ENCODE peak calls at places on chromosomes 11 and 22, in six cellular contexts. R is GM12891, T is K562, I is H1, O is GM12878, A is HepG2. V is an unnamed sample.

GRCh38 chr22:50250555-50251471 is at the start of gene HDAC10:
- DNase-seq in O (peak; percentile 40), I (peak; percentile 92), R (peak; percentile 98), T (peak; percentile 88), A (peak; percentile 56), V (peak; percentile 94)

GRCh38 chr11:125943661-125944349 is 2.0 kb upstream of the VSIG10L2 start:
- DNase-seq in T (no peak), A (no peak), O (no peak), I (no peak), R (no peak), V (no peak)

GRCh38 chr22:37623075-37624016 is 14.7 kb downstream of the GGA1 start:
- DNase-seq in T (peak; percentile 70), O (no peak), R (peak; percentile 84), A (peak; percentile 50), I (peak; percentile 95), V (peak; percentile 88)

GRCh38 chr22:44441401-44442185 is 56.4 kb downstream of the RTL6 start:
- DNase-seq in O (no peak), R (no peak), T (no peak), A (no peak), I (no peak), V (no peak)

GRCh38 chr22:37843746-37844089 is 416 bp downstream of the ANKRD54 start:
- DNase-seq in O (no peak), A (no peak), T (peak; percentile 53), I (no peak), R (peak; percentile 51), V (peak; percentile 55)

GRCh38 chr11:77170107-77170506 is 42.1 kb downstream of the MYO7A start:
- DNase-seq in O (no peak), T (no peak), I (no peak), R (no peak), A (no peak), V (no peak)

GRCh38 chr22:27802389-27803079 is 978 bp upstream of the MN1 start:
- DNase-seq in O (no peak), T (no peak), R (no peak), I (no peak), A (no peak), V (no peak)

GRCh38 chr11:67277231-67277961 is 11.1 kb downstream of the GRK2 start:
- DNase-seq in R (peak; percentile 98), O (peak; percentile 66), T (peak; percentile 94), A (no peak), I (peak; percentile 82), V (peak; percentile 99)

GRCh38 chr22:39690901-39691620 is 120.5 kb downstream of the CACNA1I start:
- DNase-seq in I (no peak), T (peak; percentile 31), O (no peak), A (no peak), R (no peak), V (no peak)

GRCh38 chr11:110082899-110083298 is 10.3 kb upstream of the ZC3H12C start:
- DNase-seq in I (no peak), O (no peak), R (no peak), T (no peak), A (no peak), V (no peak)

GRCh38 chr11:28808771-28809170 is 700.6 kb downstream of the METTL15 start:
- DNase-seq in O (no peak), I (no peak), R (no peak), T (no peak), A (no peak), V (no peak)

GRCh38 chr22:30230787-30231461 is 15.6 kb downstream of the LIF start:
- DNase-seq in I (no peak), T (no peak), A (no peak), O (no peak), R (no peak), V (no peak)

GRCh38 chr22:26658671-26659478 is 1.5 kb downstream of the MIAT start:
- DNase-seq in R (peak; percentile 59), T (peak; percentile 93), I (peak; percentile 85), O (no peak), A (no peak), V (peak; percentile 52)

GRCh38 chr11:77191429-77191822 is 63.4 kb downstream of the MYO7A start:
- DNase-seq in O (no peak), R (no peak), A (no peak), T (peak; percentile 42), I (no peak), V (no peak)

GRCh38 chr11:76670475-76671235 is at the start of gene LRRC32:
- DNase-seq in T (peak; percentile 36), I (peak; percentile 77), R (no peak), A (no peak), O (no peak), V (no peak)

GRCh38 chr22:27719535-27720227 is 81.9 kb downstream of the MN1 start:
- DNase-seq in A (peak; percentile 40), R (no peak), O (no peak), T (peak; percentile 81), I (no peak), V (no peak)

GRCh38 chr11:121671276-121672168 is 218.8 kb upstream of the SORL1-AS1 start:
- DNase-seq in A (no peak), R (no peak), I (peak; percentile 16), O (no peak), T (no peak), V (no peak)

GRCh38 chr11:134866215-134866614 is 454.2 kb upstream of the B3GAT1 start:
- DNase-seq in R (no peak), A (no peak), I (no peak), T (no peak), O (no peak), V (no peak)
- TF ChIP-seq TAF1 in R (no peak), A (no peak), I (no peak), T (no peak), O (no peak), V (no peak)

DNA sequence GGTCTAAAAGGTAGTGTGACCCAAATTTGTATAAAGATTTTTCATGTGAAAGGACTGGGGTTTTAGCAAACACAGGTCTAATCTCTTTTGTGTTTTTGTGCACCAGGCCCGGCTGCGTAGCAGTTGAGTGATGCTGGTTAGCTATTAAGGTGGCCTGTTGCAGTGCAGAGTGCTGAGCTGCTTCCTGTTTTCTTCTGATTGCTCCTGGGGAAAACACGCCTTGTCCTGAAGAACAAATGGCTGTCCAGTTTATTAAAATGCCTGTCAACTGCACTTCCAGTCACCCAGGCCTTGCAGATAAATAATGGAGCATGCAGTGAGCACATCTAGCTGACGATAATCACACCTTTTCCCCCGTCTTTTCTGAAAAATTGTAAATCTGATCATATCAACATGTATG is 1.8 kb downstream of the SRSF8 start:
- DNase-seq in O (peak; percentile 88), T (peak; percentile 95), A (peak; percentile 95), I (no peak), R (peak; percentile 39), V (no peak)
- TF ChIP-seq POLR2A in O (peak; percentile 81), T (peak; percentile 84), A (peak; percentile 75), I (no peak), R (peak; percentile 70), V (peak; percentile 69)

GRCh38 chr11:93517611-93518010 is 25.6 kb downstream of the SMCO4 start:
- DNase-seq in A (no peak), T (no peak), O (no peak), R (no peak), I (no peak), V (no peak)
- TF ChIP-seq TAF1 in A (no peak), T (no peak), O (no peak), R (no peak), I (no peak), V (no peak)

GRCh38 chr22:46072030-46072881 is 78.1 kb upstream of the PPARA start:
- DNase-seq in A (no peak), R (no peak), I (peak; percentile 68), O (no peak), T (no peak), V (peak; percentile 51)

GRCh38 chr22:46072981-46073682 is 77.2 kb upstream of the PPARA start:
- DNase-seq in T (no peak), R (no peak), A (no peak), I (no peak), O (no peak), V (no peak)

GRCh38 chr22:46074771-46075551 is 75.4 kb upstream of the PPARA start:
- DNase-seq in O (no peak), I (no peak), T (no peak), A (no peak), R (no peak), V (no peak)

GRCh38 chr22:46075764-46076531 is 74.4 kb upstream of the PPARA start:
- DNase-seq in A (no peak), R (no peak), I (no peak), T (no peak), O (no peak), V (no peak)

DNA sequence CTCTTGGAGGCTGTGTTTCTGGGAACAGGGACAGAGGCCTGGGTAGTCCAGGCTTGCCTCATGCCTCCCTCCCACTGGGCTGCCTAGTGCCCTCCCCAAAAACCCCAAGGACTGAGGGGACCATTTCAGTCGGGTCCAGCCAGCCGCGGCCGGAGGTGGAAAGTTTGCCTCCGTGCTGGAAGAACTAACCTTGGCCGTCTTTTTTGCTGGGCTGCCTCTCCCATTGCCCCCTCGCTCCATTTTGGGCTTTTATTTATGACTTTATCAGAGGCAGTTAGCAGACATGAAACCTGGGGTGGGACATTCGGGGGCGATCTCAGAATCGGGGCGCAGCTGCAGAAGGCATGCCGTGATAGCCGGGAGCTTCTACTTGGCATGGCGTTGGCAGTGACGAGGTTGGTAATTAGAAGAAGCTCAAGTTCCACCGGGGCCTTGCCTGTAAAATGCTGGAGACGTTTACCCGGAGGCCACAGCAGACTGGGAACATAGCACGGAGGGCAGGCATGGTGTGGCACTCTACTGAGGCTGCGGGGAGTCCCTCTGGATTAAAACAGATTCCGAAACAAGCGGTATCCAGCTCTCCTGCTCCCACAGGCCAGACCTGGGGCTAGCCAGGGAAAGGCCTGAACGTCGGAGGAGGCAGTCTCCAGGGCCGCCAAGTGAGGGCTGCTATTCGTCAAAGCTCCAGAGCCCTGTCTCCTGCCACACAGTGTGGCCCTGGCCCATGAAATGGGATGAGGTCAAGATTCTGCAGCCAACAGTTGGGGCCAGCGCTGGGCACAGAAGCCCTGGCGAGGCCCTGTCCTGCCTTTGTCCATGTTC is 76.4 kb upstream of the PPARA start:
- DNase-seq in A (no peak), I (no peak), T (no peak), O (no peak), R (no peak), V (no peak)
- TF ChIP-seq POLR2A in A (no peak), I (no peak), T (no peak), O (no peak), R (no peak), V (no peak)

GRCh38 chr22:45547016-45547345 is 44.3 kb downstream of the FBLN1 start:
- DNase-seq in I (no peak), O (no peak), R (no peak), A (no peak), T (no peak), V (no peak)
- TF ChIP-seq TAF1 in I (no peak), O (no peak), R (no peak), A (no peak), T (no peak), V (no peak)

DNA sequence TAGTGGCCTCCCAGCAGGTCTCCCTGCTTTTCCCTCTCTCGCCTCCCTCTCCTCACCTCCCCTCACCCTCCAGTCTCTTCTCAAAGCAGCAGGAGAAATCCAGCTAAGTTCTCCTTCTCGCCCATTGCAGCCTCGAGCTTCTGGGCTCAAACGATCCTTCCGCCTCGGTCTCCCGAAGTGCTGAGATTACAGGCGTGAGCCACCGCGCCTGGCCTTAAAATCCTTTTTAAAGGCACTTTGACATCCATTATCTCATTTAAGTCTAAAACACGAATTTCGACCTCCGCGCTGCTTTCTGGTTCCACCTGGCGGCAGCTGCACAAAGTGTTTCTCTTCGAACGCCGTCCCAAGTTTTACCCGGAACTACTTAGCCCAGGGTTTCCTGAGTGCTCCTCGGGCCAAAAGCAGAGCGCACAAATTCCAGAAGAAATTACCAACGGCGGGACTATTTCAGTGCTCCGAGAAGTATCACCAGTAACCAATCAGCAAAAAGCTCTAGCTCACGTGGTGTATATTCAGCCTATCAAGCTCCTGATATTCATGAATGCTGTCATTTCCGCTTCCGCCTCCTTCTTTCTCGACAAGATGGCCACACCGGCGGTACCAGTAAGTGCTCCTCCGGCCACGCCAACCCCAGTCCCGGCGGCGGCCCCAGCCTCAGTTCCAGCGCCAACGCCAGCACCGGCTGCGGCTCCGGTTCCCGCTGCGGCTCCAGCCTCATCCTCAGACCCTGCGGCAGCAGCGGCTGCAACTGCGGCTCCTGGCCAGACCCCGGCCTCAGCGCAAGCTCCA is at the start of gene EIF3F:
- DNase-seq in R (peak; percentile 77), O (peak; percentile 100), A (peak; percentile 99), T (peak; percentile 98), I (peak; percentile 88), V (peak; percentile 66)
- TF ChIP-seq POLR2A in R (peak; percentile 50), O (peak; percentile 73), A (peak; percentile 71), T (peak; percentile 85), I (peak; percentile 62), V (peak; percentile 48)

V was measured in GM12892.